ENCODE peak calls at places on chromosomes 6 and 20, in nine cellular contexts. Z is astrocyte of the cerebellum, J is GM23338, O is MM.1S, B is foreskin fibroblast, C is left ventricle myocardium inferior, T is lung, R is GM23248, E is stomach. P is an unnamed sample.

GRCh38 chr6:63685453-63686379 is 50.1 kb downstream of the PHF3 start:
- DNase-seq in Z (no peak), J (no peak), O (peak; percentile 74), B (no peak), C (no peak), T (no peak), R (no peak), E (no peak), P (no peak)

GRCh38 chr6:161095916-161096315 is 104.3 kb downstream of the MAP3K4 start:
- DNase-seq in Z (no peak), J (no peak), O (no peak), B (no peak), C (no peak), T (no peak), R (peak; percentile 40), E (no peak), P (no peak)

GRCh38 chr6:79604583-79605037 is 26.5 kb upstream of the SH3BGRL2 start:
- DNase-seq in Z (peak; percentile 55), J (no peak), O (no peak), B (no peak), C (no peak), T (no peak), R (peak; percentile 7), E (no peak), P (peak; percentile 52)

GRCh38 chr6:161353208-161353613 is 79.3 kb upstream of the AGPAT4 start:
- DNase-seq in Z (no peak), J (peak; percentile 94), O (no peak), B (no peak), C (no peak), T (no peak), R (peak; percentile 25), E (no peak), P (no peak)

GRCh38 chr6:132736239-132736638 is 21.5 kb downstream of the VNN2 start:
- DNase-seq in Z (no peak), J (no peak), O (no peak), B (no peak), C (no peak), T (no peak), R (no peak), E (no peak), P (no peak)

GRCh38 chr6:20554326-20554725 is 20.1 kb downstream of the CDKAL1 start:
- DNase-seq in Z (no peak), J (no peak), O (no peak), B (no peak), C (no peak), T (no peak), R (peak; percentile 20), E (no peak), P (no peak)

GRCh38 chr6:109865968-109866367 is 112.1 kb upstream of the GPR6 start:
- DNase-seq in Z (no peak), J (peak; percentile 60), O (no peak), B (no peak), C (no peak), T (no peak), R (no peak), E (no peak), P (no peak)

GRCh38 chr6:20839624-20840023 is 305.4 kb downstream of the CDKAL1 start:
- DNase-seq in Z (no peak), J (peak; percentile 28), O (no peak), B (no peak), C (no peak), T (no peak), R (no peak), E (no peak), P (no peak)

GRCh38 chr6:114611696-114612095 is 268.9 kb upstream of the HS3ST5 start:
- DNase-seq in Z (no peak), J (no peak), O (no peak), B (no peak), C (no peak), T (no peak), R (no peak), E (no peak), P (no peak)

GRCh38 chr6:137799950-137800568 is 67.0 kb upstream of the TNFAIP3 start:
- DNase-seq in Z (peak; percentile 13), J (peak; percentile 78), O (peak; percentile 87), B (no peak), C (no peak), T (peak; percentile 41), R (peak; percentile 65), E (no peak), P (no peak)

GRCh38 chr20:2470051-2470431 is 548 bp downstream of the SNRPB start:
- DNase-seq in Z (no peak), J (peak; percentile 36), O (peak; percentile 53), B (peak; percentile 17), C (no peak), T (no peak), R (peak; percentile 76), E (no peak), P (peak; percentile 10)

GRCh38 chr6:21423106-21423854 is 170.3 kb upstream of the SOX4 start:
- DNase-seq in Z (no peak), J (peak; percentile 52), O (no peak), B (no peak), C (no peak), T (no peak), R (no peak), E (no peak), P (no peak)

GRCh38 chr6:140346461-140346860 is 972.0 kb upstream of the CITED2 start:
- DNase-seq in Z (no peak), J (no peak), O (no peak), B (peak; percentile 84), C (no peak), T (no peak), R (peak; percentile 31), E (no peak), P (no peak)

GRCh38 chr6:157223021-157223430 is 100.3 kb downstream of the TMEM242 start:
- DNase-seq in Z (no peak), J (no peak), O (no peak), B (no peak), C (no peak), T (no peak), R (peak; percentile 44), E (no peak), P (no peak)

GRCh38 chr6:157222201-157222981 is 100.9 kb downstream of the TMEM242 start:
- DNase-seq in Z (no peak), J (no peak), O (no peak), B (no peak), C (no peak), T (no peak), R (no peak), E (no peak), P (no peak)

GRCh38 chr6:157221049-157221816 is 102.1 kb downstream of the TMEM242 start:
- DNase-seq in Z (no peak), J (peak; percentile 81), O (peak; percentile 47), B (peak; percentile 74), C (peak; percentile 84), T (peak; percentile 89), R (peak; percentile 95), E (peak; percentile 95), P (no peak)

GRCh38 chr6:157220485-157220884 is 102.8 kb downstream of the TMEM242 start:
- DNase-seq in Z (no peak), J (no peak), O (no peak), B (no peak), C (no peak), T (no peak), R (no peak), E (no peak), P (no peak)

GRCh38 chr6:157221817-157222175 is 101.5 kb downstream of the TMEM242 start:
- DNase-seq in Z (no peak), J (no peak), O (no peak), B (no peak), C (no peak), T (no peak), R (no peak), E (no peak), P (no peak)
- H3K4me3 ChIP-seq in Z (no peak overlapping the region), J (no peak overlapping the region), O (no peak overlapping the region), B (no peak overlapping the region), C (no peak overlapping the region), T (no peak overlapping the region), R (no peak overlapping the region), E (no peak overlapping the region), P (no peak overlapping the region)

GRCh38 chr6:53336070-53336469 is 12.7 kb downstream of the ELOVL5 start:
- DNase-seq in Z (no peak), J (no peak), O (no peak), B (no peak), C (no peak), T (no peak), R (no peak), E (no peak), P (no peak)
- H3K4me3 ChIP-seq in Z (no peak overlapping the region), J (peak overlapping the region; percentile 41), O (peak overlapping the region; percentile 61), B (no peak overlapping the region), C (no peak overlapping the region), T (no peak overlapping the region), R (no peak overlapping the region), E (peak overlapping the region; percentile 13), P (no peak overlapping the region)

DNA sequence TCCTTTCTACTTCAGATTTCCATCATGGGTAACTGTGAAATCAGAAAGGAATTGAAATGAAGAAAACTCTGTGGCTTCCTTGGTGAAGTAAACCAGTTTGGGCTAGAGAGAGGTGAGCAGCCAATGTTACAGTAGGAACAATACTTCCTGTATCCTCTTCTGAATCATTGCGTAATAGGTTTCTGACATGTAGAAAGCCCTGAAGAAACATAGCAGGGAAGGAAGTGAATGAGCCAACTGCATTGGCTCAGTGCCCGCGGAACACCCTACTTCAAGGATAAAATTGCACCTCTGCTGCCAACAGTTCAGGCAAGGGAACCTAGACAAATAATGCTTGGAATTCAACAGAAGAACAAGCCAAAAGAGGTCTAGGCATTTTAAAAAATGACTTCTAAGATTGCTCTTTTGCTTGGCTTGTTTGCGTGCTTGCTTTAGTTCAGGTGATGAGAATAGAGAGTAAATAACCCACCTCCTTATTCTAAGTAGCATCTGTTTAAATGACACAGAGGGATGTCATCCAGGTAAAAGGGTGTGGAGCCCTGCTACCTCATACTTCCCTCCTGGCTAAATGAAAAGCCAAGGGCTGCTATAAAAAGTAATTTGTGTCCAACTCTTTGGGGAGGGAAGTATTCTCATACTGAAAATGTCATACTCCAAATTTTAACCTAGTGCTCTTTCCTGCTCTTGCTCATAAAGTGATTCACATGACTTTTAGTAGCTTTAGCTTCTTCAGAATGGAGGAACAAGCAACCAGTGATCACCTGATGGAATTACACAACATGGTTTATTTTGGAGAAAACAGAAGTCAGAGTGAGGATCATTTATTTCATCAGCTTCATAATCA is 30.0 kb upstream of the AKIRIN2 start:
- DNase-seq in Z (peak; percentile 95), J (peak; percentile 9), O (no peak), B (peak; percentile 84), C (peak; percentile 91), T (peak; percentile 90), R (peak; percentile 96), E (peak; percentile 96), P (peak; percentile 77)
- H3K4me3 ChIP-seq in Z (no peak overlapping the region), J (no peak overlapping the region), O (no peak overlapping the region), B (no peak overlapping the region), C (no peak overlapping the region), T (no peak overlapping the region), R (no peak overlapping the region), E (no peak overlapping the region), P (no peak overlapping the region)

DNA sequence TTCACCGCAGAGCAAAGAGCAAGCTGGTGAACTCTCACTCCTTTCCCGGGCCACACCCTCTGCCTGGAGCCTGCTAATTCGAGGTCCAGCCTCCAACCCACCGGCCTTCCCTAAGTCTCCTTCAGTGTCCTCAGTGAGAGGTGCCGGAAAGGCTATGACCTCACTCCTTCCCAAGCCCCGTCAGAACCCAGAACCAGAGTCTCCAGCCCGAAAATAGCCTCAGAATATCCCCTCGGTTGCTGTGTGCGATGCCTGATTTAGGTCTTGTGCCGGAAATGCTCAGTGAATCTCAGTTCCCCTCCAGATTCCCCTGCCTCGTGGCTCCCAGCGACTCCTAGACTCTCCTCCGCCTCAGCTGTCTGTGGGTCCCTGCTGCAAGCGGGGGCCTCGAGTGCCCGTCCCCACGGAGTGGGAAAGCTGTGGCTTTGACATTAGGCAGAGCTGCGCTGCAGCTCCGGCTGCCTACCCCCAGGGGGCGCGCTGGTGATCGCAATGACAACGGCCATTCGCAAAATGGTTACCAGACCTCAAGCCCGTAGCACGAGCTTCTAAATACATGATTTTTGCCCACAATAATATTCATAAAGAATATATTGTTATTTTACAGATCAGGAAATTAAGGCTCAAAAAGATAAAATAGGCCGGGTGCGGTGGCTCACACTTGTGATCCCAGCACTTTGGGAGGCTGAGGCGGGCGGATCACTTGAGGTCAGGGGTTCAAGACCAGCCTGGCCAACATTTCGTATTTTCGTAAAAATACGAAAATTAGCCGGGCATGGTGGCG is 4.2 kb upstream of the BNIP5 start:
- DNase-seq in Z (peak; percentile 28), J (peak; percentile 78), O (peak; percentile 63), B (peak; percentile 51), C (peak; percentile 77), T (peak; percentile 78), R (peak; percentile 83), E (peak; percentile 85), P (no peak)
- H3K4me3 ChIP-seq in Z (no peak overlapping the region), J (peak overlapping the region; percentile 55), O (peak overlapping the region; percentile 39), B (peak overlapping the region; percentile 44), C (peak overlapping the region; percentile 54), T (no peak overlapping the region), R (peak overlapping the region; percentile 51), E (peak overlapping the region; percentile 23), P (no peak overlapping the region)

P was measured in kidney epithelial cell.